ENCODE peak calls at places on chromosomes 4 and X, in five cellular contexts. One of them, this sample, is unnamed.

GRCh38 chr4:37095925-37096324 is 148.6 kb upstream of the NWD2 start:
- DNase-seq in activated B cell treated with CpG ODN at 0.5 μM for 24 hours: no peak
- DNase-seq in activated CD4-positive, alpha-beta T cell treated with anti-CD3 and anti-CD28 coated beads, Interleukin-2, amount 10 ng/mL, durations not matched to agents 7 days and 5 days: no peak
- DNase-seq in NCI-H2029: no peak
- DNase-seq in BJ: no peak
- DNase-seq in this sample: no peak

GRCh38 chr4:80336582-80336981 is 1.1 kb downstream of the CFAP299 start:
- DNase-seq in NCI-H2029: no peak
- DNase-seq in activated B cell treated with CpG ODN at 0.5 μM for 24 hours: no peak
- DNase-seq in activated CD4-positive, alpha-beta T cell treated with anti-CD3 and anti-CD28 coated beads, Interleukin-2, amount 10 ng/mL, durations not matched to agents 7 days and 5 days: no peak
- DNase-seq in BJ: no peak
- DNase-seq in this sample: no peak

GRCh38 chr4:7805533-7806079 is 134.1 kb downstream of the AFAP1 start:
- DNase-seq in BJ: no peak
- DNase-seq in activated B cell treated with CpG ODN at 0.5 μM for 24 hours: no peak
- DNase-seq in activated CD4-positive, alpha-beta T cell treated with anti-CD3 and anti-CD28 coated beads, Interleukin-2, amount 10 ng/mL, durations not matched to agents 7 days and 5 days: no peak
- DNase-seq in NCI-H2029: peak
- DNase-seq in this sample: no peak

GRCh38 chr4:36255575-36255974 is 11.3 kb upstream of the ARAP2 start:
- DNase-seq in activated B cell treated with CpG ODN at 0.5 μM for 24 hours: no peak
- DNase-seq in activated CD4-positive, alpha-beta T cell treated with anti-CD3 and anti-CD28 coated beads, Interleukin-2, amount 10 ng/mL, durations not matched to agents 7 days and 5 days: peak
- DNase-seq in NCI-H2029: no peak
- DNase-seq in BJ: no peak
- DNase-seq in this sample: peak

GRCh38 chr4:123666486-123666885 is 269.9 kb downstream of the SPRY1 start:
- DNase-seq in BJ: no peak
- DNase-seq in activated CD4-positive, alpha-beta T cell treated with anti-CD3 and anti-CD28 coated beads, Interleukin-2, amount 10 ng/mL, durations not matched to agents 7 days and 5 days: no peak
- DNase-seq in NCI-H2029: no peak
- DNase-seq in activated B cell treated with CpG ODN at 0.5 μM for 24 hours: no peak
- DNase-seq in this sample: no peak

GRCh38 chr4:159224412-159224811 is 121.5 kb downstream of the RAPGEF2 start:
- DNase-seq in activated B cell treated with CpG ODN at 0.5 μM for 24 hours: no peak
- DNase-seq in NCI-H2029: no peak
- DNase-seq in BJ: no peak
- DNase-seq in activated CD4-positive, alpha-beta T cell treated with anti-CD3 and anti-CD28 coated beads, Interleukin-2, amount 10 ng/mL, durations not matched to agents 7 days and 5 days: no peak
- DNase-seq in this sample: no peak

GRCh38 chrX:155966876-155967275 is 30.6 kb upstream of the IL9R start:
- DNase-seq in BJ: peak
- DNase-seq in activated B cell treated with CpG ODN at 0.5 μM for 24 hours: no peak
- DNase-seq in activated CD4-positive, alpha-beta T cell treated with anti-CD3 and anti-CD28 coated beads, Interleukin-2, amount 10 ng/mL, durations not matched to agents 7 days and 5 days: peak
- DNase-seq in NCI-H2029: no peak
- DNase-seq in this sample: no peak

GRCh38 chrX:63784902-63785692 is at the start of gene ARHGEF9:
- DNase-seq in BJ: no peak
- DNase-seq in activated B cell treated with CpG ODN at 0.5 μM for 24 hours: no peak
- DNase-seq in activated CD4-positive, alpha-beta T cell treated with anti-CD3 and anti-CD28 coated beads, Interleukin-2, amount 10 ng/mL, durations not matched to agents 7 days and 5 days: peak
- DNase-seq in NCI-H2029: no peak
- DNase-seq in this sample: no peak

GRCh38 chrX:47218920-47219815 is 687 bp downstream of the CDK16 start:
- DNase-seq in NCI-H2029: peak
- DNase-seq in BJ: no peak
- DNase-seq in activated B cell treated with CpG ODN at 0.5 μM for 24 hours: peak
- DNase-seq in activated CD4-positive, alpha-beta T cell treated with anti-CD3 and anti-CD28 coated beads, Interleukin-2, amount 10 ng/mL, durations not matched to agents 7 days and 5 days: peak
- DNase-seq in this sample: peak

GRCh38 chrX:109774706-109775105 is 41.6 kb upstream of the ACSL4 start:
- DNase-seq in BJ: peak
- DNase-seq in NCI-H2029: no peak
- DNase-seq in activated CD4-positive, alpha-beta T cell treated with anti-CD3 and anti-CD28 coated beads, Interleukin-2, amount 10 ng/mL, durations not matched to agents 7 days and 5 days: no peak
- DNase-seq in activated B cell treated with CpG ODN at 0.5 μM for 24 hours: no peak
- DNase-seq in this sample: no peak

GRCh38 chr4:77734928-77735327 is 84.2 kb downstream of the CNOT6L start:
- DNase-seq in activated B cell treated with CpG ODN at 0.5 μM for 24 hours: no peak
- DNase-seq in activated CD4-positive, alpha-beta T cell treated with anti-CD3 and anti-CD28 coated beads, Interleukin-2, amount 10 ng/mL, durations not matched to agents 7 days and 5 days: peak
- DNase-seq in NCI-H2029: no peak
- DNase-seq in BJ: peak
- DNase-seq in this sample: no peak

GRCh38 chr4:185810746-185811508 is 1.1 kb downstream of the SORBS2 start:
- DNase-seq in NCI-H2029: no peak
- DNase-seq in BJ: no peak
- DNase-seq in activated CD4-positive, alpha-beta T cell treated with anti-CD3 and anti-CD28 coated beads, Interleukin-2, amount 10 ng/mL, durations not matched to agents 7 days and 5 days: no peak
- DNase-seq in activated B cell treated with CpG ODN at 0.5 μM for 24 hours: no peak
- DNase-seq in this sample: no peak

GRCh38 chr4:40648742-40649281 is 19.1 kb upstream of the RBM47 start:
- DNase-seq in activated B cell treated with CpG ODN at 0.5 μM for 24 hours: no peak
- DNase-seq in NCI-H2029: no peak
- DNase-seq in activated CD4-positive, alpha-beta T cell treated with anti-CD3 and anti-CD28 coated beads, Interleukin-2, amount 10 ng/mL, durations not matched to agents 7 days and 5 days: no peak
- DNase-seq in BJ: no peak
- DNase-seq in this sample: no peak

This sample was measured in effector memory CD8-positive, alpha-beta T cell.